ENCODE peak calls at places on chromosomes 16 and 17, in six cellular contexts. K is suprapubic skin, B is GM12865, D is heart right ventricle, L is stomach, H is cardiac fibroblast. J is an unnamed sample.

GRCh38 chr16:56262148-56262878 is 71.0 kb downstream of the GNAO1 start:
- DNase-seq in B (no peak), H (no peak), K (no peak), L (no peak), D (no peak), J (no peak)

GRCh38 chr17:79833744-79834574 is 5.3 kb downstream of the CBX4 start:
- DNase-seq in D (no peak), B (no peak), H (no peak), L (no peak), K (no peak), J (no peak)

GRCh38 chr16:87922250-87922871 is 14.0 kb downstream of the CA5A start:
- DNase-seq in L (peak), B (no peak), D (peak), K (no peak), H (peak), J (no peak)

GRCh38 chr16:75458029-75458428 is 6.5 kb downstream of the TMEM170A start:
- DNase-seq in L (no peak), D (no peak), H (no peak), K (no peak), B (no peak), J (peak)

GRCh38 chr16:74650966-74651567 is 15.6 kb downstream of the RFWD3 start:
- DNase-seq in L (no peak), D (no peak), K (no peak), B (no peak), H (peak), J (no peak)

GRCh38 chr17:4562000-4562969 is 1.9 kb upstream of the GGT6 start:
- DNase-seq in L (no peak), B (no peak), K (no peak), H (no peak), D (no peak), J (no peak)

GRCh38 chr16:72878301-72879269 is 169.3 kb downstream of the ZFHX3 start:
- DNase-seq in L (no peak), H (peak), D (no peak), K (no peak), B (no peak), J (no peak)

GRCh38 chr16:57866529-57866918 is 64.2 kb upstream of the KIFC3 start:
- DNase-seq in L (no peak), D (no peak), K (peak), H (no peak), B (no peak), J (no peak)

GRCh38 chr16:69108905-69109252 is 3.4 kb downstream of the HAS3 start:
- DNase-seq in B (no peak), D (no peak), L (no peak), K (peak), H (no peak), J (no peak)

GRCh38 chr16:69106491-69107291 is 1.2 kb downstream of the HAS3 start:
- DNase-seq in D (no peak), H (no peak), B (no peak), K (peak), L (no peak), J (no peak)

GRCh38 chr16:69105501-69106361 is at the start of gene HAS3:
- DNase-seq in D (no peak), B (peak), L (peak), K (peak), H (peak), J (peak)

GRCh38 chr16:69108069-69108904 is 2.8 kb downstream of the HAS3 start:
- DNase-seq in L (no peak), D (no peak), H (no peak), K (peak), B (no peak), J (no peak)

GRCh38 chr16:69107311-69107962 is 2.0 kb downstream of the HAS3 start:
- DNase-seq in D (peak), K (peak), H (no peak), B (no peak), L (peak), J (no peak)
- H3K4me3 ChIP-seq in D (peak), K (peak), H (peak), B (no peak), L (peak), J (no peak)

DNA sequence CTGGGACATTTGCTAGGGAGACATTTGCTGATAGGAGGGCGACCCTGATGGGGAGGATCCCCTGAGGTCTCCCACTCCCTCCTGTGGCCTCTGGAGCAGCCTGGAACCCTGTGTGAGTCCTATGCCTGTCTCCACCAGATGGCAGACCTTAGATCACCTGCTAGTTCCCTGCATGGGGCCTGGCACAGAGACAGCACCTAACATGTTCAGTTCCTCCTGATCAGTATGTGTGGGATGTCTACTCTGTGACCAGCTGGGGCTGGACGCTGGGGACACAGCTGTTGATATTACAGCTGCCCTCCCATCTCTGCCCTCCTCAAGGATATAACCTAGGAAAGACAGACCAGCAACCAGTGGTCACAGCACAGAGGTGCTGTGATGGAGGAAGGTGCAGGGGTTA is 1.1 kb upstream of the ADCY7 start:
- DNase-seq in D (no peak), L (peak), B (peak), K (no peak), H (no peak), J (peak)
- TF ChIP-seq CTCF in D (no peak), L (no peak), B (peak), K (no peak), H (no peak), J (peak)

DNA sequence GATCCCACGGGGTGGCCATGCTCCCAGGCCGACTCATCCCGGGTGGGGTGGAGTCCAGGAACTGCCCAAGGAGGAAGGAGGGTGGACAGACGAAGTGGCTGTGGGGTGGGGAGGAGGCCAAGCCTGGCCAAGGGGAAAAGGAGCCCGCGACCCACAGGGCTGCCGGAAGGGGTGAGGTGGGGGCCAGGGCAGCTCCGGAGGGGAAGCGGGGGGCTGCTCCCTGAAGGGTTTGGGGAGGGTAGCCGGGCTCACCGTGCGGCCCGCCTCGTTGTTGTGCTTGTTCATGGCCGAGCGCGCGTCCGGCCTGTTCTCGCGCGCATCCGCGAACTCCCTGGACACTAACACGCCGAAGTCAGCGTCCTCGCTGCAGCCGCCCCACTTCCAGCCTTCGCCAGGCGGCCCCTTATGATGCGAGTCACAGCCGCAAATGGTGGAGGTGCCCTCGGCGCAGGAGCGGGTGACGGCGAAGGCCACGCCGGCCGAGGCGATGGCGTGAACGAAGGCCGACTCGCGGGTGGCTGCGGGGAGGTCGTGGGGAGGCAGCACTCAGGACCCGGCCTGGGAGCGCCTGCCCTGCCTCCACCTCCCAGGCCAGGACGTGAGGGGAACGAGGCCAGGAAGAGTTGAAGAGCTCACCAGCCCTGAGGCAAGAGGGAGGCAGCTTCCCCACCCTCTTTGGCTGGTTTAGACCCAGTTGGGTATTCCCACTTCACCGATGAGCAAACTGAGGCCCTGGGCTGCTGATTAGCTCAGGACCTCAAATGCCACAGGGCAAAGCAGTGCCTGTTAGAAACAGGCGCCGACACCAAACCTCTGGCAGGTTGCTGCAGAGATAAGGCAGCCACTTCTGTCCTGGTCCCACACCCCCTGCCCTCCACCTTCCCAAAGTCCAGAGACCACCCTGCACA is 48.7 kb downstream of the WNT3 start:
- DNase-seq in B (no peak), K (peak), H (no peak), D (no peak), L (peak), J (no peak)
- H3K4me3 ChIP-seq in B (no peak), K (peak), H (no peak), D (no peak), L (peak), J (no peak)

GRCh38 chr16:84565669-84566495 is 52.0 kb downstream of the COTL1 start:
- DNase-seq in L (no peak), D (no peak), B (no peak), H (no peak), K (no peak), J (no peak)

GRCh38 chr16:84566580-84567244 is 51.2 kb downstream of the COTL1 start:
- DNase-seq in K (no peak), B (no peak), L (no peak), D (no peak), H (no peak), J (no peak)

GRCh38 chr16:84567446-84567962 is 50.4 kb downstream of the COTL1 start:
- DNase-seq in B (no peak), L (no peak), D (no peak), H (no peak), K (no peak), J (no peak)

GRCh38 chr16:84569382-84569987 is 48.4 kb downstream of the COTL1 start:
- DNase-seq in H (no peak), B (no peak), K (no peak), L (peak), D (no peak), J (no peak)

DNA sequence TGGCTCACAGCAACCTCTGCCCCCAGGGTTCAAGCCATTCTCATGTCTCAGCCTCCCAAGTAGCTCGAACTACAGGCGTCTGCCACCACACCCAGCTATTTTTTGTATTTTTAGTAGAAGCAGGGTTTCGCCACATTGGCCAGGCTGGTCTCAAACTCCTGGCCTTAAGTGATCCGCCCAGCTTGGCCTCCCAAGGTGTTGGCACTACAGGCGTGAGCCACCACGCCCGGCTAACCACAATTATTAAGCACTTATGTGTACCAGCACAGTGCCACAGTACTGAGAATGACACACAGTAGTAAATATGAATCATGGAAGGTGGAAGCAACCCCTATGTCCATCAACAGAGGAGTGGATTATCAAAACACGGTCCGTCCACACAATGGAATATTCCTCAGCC is 49.8 kb downstream of the COTL1 start:
- DNase-seq in D (no peak), H (no peak), L (peak), K (no peak), B (no peak), J (no peak)
- TF ChIP-seq CTCF in D (no peak), H (no peak), L (no peak), K (no peak), B (no peak), J (no peak)

GRCh38 chr16:28572659-28573510 is 19.2 kb downstream of the SGF29 start:
- DNase-seq in H (no peak), B (no peak), K (no peak), L (no peak), D (peak), J (no peak)
- H3K4me3 ChIP-seq in H (no peak), B (no peak), K (no peak), L (no peak), D (no peak), J (no peak)

DNA sequence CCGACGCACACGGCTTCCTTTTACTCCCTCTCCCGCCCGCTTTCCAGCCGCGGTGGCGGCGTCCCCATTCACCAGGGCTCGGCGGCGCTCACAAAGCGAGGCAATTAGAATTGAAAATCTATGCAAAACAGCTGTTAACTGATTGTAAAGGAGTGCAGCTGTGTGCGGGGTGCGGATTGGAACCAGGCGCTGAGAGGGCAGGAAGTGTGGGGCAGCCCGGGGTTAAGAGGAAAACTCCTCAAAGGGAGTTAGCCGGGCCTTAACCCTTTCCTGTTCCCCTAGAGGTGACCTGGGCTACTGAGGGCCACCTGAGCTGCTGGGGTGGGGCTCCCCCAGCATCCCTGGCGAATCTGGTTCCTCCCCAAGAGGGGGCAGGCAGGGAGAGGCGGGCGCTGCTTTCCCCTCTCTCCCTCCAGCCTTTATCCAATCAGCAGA is 5.8 kb upstream of the GSE1 start:
- DNase-seq in D (no peak), L (peak), K (no peak), B (peak), H (no peak), J (no peak)
- TF ChIP-seq CTCF in D (no peak), L (no peak), K (no peak), B (no peak), H (no peak), J (no peak)

GRCh38 chr16:2472488-2472864 is 1.4 kb downstream of the NTN3 start:
- DNase-seq in K (peak), B (no peak), D (no peak), H (no peak), L (no peak), J (no peak)

GRCh38 chr16:2470234-2470601 is 879 bp upstream of the NTN3 start:
- DNase-seq in B (no peak), K (no peak), L (no peak), H (no peak), D (no peak), J (no peak)

GRCh38 chr16:2470603-2471015 is 488 bp upstream of the NTN3 start:
- DNase-seq in D (no peak), K (no peak), L (no peak), B (no peak), H (no peak), J (no peak)

GRCh38 chr16:2471653-2472487 is 773 bp downstream of the NTN3 start:
- DNase-seq in B (no peak), H (no peak), D (no peak), K (no peak), L (no peak), J (no peak)

DNA sequence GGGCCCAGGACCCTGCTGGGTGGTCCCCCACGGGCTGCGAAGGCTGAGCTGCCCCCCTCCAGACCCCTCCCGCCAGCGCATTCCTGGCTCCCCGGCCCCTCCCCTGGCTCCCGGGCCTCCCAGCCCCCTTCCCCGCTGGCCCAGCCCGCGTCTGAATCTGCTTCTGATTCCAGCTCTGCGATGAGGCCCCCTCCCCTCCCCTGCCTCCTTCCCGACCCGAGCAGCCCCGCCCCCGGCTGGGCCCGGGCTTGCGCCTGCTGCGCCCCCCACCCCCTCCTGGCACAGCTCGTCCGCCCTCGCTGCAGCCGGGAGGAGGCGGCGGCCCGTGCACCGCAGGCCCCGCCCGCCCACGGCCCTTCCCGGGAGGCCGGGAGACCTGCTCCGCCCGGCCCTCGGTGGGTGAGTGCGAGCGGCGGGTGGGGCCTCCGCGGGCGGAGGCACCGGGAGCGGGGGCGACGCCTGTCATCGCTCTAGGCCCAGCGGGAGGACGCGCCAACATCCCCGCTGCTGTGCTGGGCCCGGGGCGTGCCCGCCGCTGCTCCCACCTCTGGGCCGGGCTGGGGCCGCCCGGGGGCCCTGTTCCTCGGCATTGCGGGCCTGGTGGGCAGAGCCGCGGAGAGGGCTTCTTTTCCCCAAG is at the start of gene NTN3:
- DNase-seq in K (no peak), H (no peak), B (no peak), L (no peak), D (no peak), J (no peak)
- H3K4me3 ChIP-seq in K (peak), H (no peak), B (no peak), L (peak), D (peak), J (no peak)

DNA sequence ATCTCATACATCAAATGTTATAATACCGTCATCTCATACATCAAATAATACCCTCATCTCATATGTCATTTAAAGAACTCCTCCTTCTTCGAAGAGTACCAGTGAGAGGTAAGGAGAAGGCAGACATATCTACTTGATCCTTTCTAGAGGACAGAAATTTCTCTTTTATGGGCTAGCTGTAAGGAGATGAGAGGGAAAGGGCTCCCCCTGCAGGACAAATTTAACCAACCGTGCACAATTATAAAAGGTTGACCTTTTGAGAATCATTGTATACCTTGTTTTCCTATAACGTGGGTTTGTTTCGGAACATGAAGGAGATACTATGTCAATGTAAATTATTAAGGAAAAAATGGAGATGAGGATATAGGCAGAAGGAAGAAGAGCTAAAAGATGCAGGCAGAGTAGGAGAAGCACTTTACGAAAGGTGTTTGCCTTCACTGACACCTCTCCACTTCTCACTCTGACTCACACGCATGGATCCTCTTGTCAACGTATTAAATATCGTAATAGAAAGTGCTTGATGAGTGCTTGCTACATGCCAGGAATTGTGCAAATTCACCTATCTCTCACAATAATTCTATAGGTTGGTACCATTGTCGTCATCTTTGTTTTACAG is 465.9 kb upstream of the ERCC4 start:
- DNase-seq in D (no peak), B (peak), H (peak), L (peak), K (no peak), J (peak)
- TF ChIP-seq CTCF in D (peak), B (peak), H (no peak), L (no peak), K (peak), J (peak)

DNA sequence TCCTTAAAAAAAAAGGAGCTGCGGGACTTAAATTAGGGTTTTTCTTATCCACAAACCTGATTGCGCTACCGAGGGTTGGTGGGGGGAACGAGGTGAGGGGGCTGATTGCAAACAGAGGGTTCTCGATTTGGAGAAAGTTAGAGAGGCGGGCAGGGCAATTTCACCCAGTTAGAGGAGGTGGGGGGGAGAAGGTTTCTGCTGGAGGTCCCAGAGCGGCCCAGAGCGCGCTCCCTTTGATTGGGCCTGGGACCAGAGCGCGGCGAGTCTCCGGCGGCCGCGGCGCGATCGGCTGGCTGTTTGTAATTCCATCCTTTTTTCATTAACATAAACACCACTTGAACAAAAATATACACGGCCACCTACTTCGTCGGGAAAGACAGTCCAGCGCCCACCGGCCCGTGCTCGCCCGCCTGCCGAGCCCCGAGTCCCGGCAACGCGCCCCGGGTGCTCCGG is 13.4 kb upstream of the FOXF1 start:
- DNase-seq in K (no peak), D (no peak), L (no peak), H (no peak), B (no peak), J (no peak)
- H3K4me3 ChIP-seq in K (no peak), D (no peak), L (peak), H (no peak), B (no peak), J (no peak)

J was measured in LNCaP clone FGC.